ENCODE peak calls at places on chromosome 6, in six cellular contexts. A is iPS-NIHi11; U is AG20443; B is stimulated activated CD4-positive, alpha-beta T cell treated with anti-CD3 and anti-CD28 coated beads, Interleukin-2, amount 100 ng/mL, for 48 hours; V is cardiac fibroblast; W is K562. P is an unnamed sample.

GRCh38 chr6:7042654-7043545 is 64.9 kb upstream of the RREB1 start:
- DNase-seq in A (no peak), U (no peak), B (no peak), V (no peak), W (no peak), P (no peak)

GRCh38 chr6:32972353-32973143 is 4.2 kb downstream of the BRD2 start:
- DNase-seq in A (no peak), U (no peak), B (peak; percentile 39), V (no peak), W (peak; percentile 76), P (no peak)

GRCh38 chr6:154510144-154510905 is at the start of gene CNKSR3:
- DNase-seq in A (peak; percentile 90), U (peak; percentile 90), B (peak; percentile 33), V (peak; percentile 96), W (peak; percentile 89), P (peak; percentile 74)

GRCh38 chr6:144131248-144131709 is 19.0 kb upstream of the STX11 start:
- DNase-seq in A (no peak), U (peak; percentile 38), B (no peak), V (peak; percentile 51), W (no peak), P (peak; percentile 96)

GRCh38 chr6:55997223-55997874 is 122.0 kb upstream of the BMP5 start:
- DNase-seq in A (no peak), U (no peak), B (no peak), V (no peak), W (no peak), P (no peak)

GRCh38 chr6:94372229-94372628 is 952.9 kb upstream of the EPHA7 start:
- DNase-seq in A (no peak), U (no peak), B (no peak), V (no peak), W (no peak), P (no peak)

GRCh38 chr6:84749181-84749580 is 15.2 kb downstream of the TBX18 start:
- DNase-seq in A (no peak), U (no peak), B (no peak), V (no peak), W (no peak), P (no peak)

GRCh38 chr6:117531346-117531745 is 48.9 kb downstream of the DCBLD1 start:
- DNase-seq in A (no peak), U (no peak), B (no peak), V (peak; percentile 25), W (no peak), P (no peak)

GRCh38 chr6:167424700-167425099 is 99.8 kb downstream of the TTLL2 start:
- DNase-seq in A (no peak), U (no peak), B (no peak), V (no peak), W (no peak), P (no peak)

GRCh38 chr6:25359891-25360290 is 80.7 kb downstream of the CARMIL1 start:
- DNase-seq in A (no peak), U (no peak), B (no peak), V (no peak), W (no peak), P (no peak)

GRCh38 chr6:101344885-101345284 is 48.6 kb upstream of the GRIK2 start:
- DNase-seq in A (no peak), U (no peak), B (no peak), V (no peak), W (no peak), P (no peak)

GRCh38 chr6:3250278-3250677 is 8.5 kb upstream of the PSMG4 start:
- DNase-seq in A (no peak), U (no peak), B (no peak), V (no peak), W (no peak), P (no peak)

GRCh38 chr6:166338854-166339253 is 3.5 kb downstream of the SFT2D1 start:
- DNase-seq in A (no peak), U (no peak), B (no peak), V (no peak), W (no peak), P (no peak)

GRCh38 chr6:52517502-52518278 is 59.2 kb downstream of the TRAM2 start:
- DNase-seq in A (peak; percentile 85), U (peak; percentile 91), B (peak; percentile 21), V (peak; percentile 98), W (peak; percentile 82), P (peak; percentile 96)

GRCh38 chr6:76885861-76886301 is 577.4 kb downstream of the HTR1B start:
- DNase-seq in A (no peak), U (no peak), B (no peak), V (peak; percentile 51), W (no peak), P (peak; percentile 62)

GRCh38 chr6:13302291-13302690 is 26.0 kb downstream of the TBC1D7 start:
- DNase-seq in A (no peak), U (no peak), B (no peak), V (peak; percentile 38), W (no peak), P (no peak)

GRCh38 chr6:150251566-150252186 is 108.8 kb downstream of the PPP1R14C start:
- DNase-seq in A (no peak), U (no peak), B (no peak), V (no peak), W (no peak), P (no peak)

GRCh38 chr6:170051229-170052172 is 239.4 kb downstream of the DLL1 start:
- DNase-seq in A (no peak), U (no peak), B (no peak), V (no peak), W (no peak), P (no peak)

GRCh38 chr6:140124498-140124897 is 750.0 kb upstream of the CITED2 start:
- DNase-seq in A (no peak), U (no peak), B (no peak), V (no peak), W (no peak), P (no peak)

GRCh38 chr6:22975079-22975478 is 405.7 kb downstream of the HDGFL1 start:
- DNase-seq in A (no peak), U (no peak), B (no peak), V (no peak), W (no peak), P (no peak)

GRCh38 chr6:118708736-118709135 is 57.3 kb upstream of the CEP85L start:
- DNase-seq in A (no peak), U (no peak), B (no peak), V (peak; percentile 66), W (no peak), P (peak; percentile 87)

GRCh38 chr6:56752009-56752408 is 109.3 kb upstream of the DST start:
- DNase-seq in A (peak; percentile 22), U (peak; percentile 34), B (no peak), V (peak; percentile 51), W (no peak), P (peak; percentile 86)

GRCh38 chr6:87164004-87164403 is 8.6 kb downstream of the ZNF292 start:
- DNase-seq in A (no peak), U (peak; percentile 8), B (no peak), V (no peak), W (no peak), P (no peak)

GRCh38 chr6:74551896-74552295 is 654.0 kb downstream of the COL12A1 start:
- DNase-seq in A (no peak), U (peak; percentile 7), B (no peak), V (peak; percentile 14), W (no peak), P (peak; percentile 92)

GRCh38 chr6:63352587-63353281 is 33.0 kb upstream of the LGSN start:
- DNase-seq in A (peak; percentile 26), U (peak; percentile 30), B (no peak), V (peak; percentile 74), W (no peak), P (peak; percentile 50)